ENCODE peak calls at places on chromosomes 11 and 22, in nine cellular contexts. H is AG04450, I is SK-N-SH, E is cardiac fibroblast, L is lower lobe of right lung, X is IMR-90, S is heart left ventricle, W is hepatocyte, O is HepG2. G is an unnamed sample.

GRCh38 chr22:40423246-40423753 is 52.9 kb downstream of the SGSM3 start:
- DNase-seq in H (no peak), I (no peak), E (no peak), L (peak), X (no peak), S (no peak), W (no peak), O (no peak), G (no peak)

GRCh38 chr22:40429481-40429880 is 59.1 kb downstream of the SGSM3 start:
- DNase-seq in H (no peak), I (no peak), E (no peak), L (no peak), X (no peak), S (no peak), W (no peak), O (no peak), G (no peak)

GRCh38 chr11:104572279-104572678 is 326.0 kb downstream of the CASP12 start:
- DNase-seq in H (no peak), I (no peak), E (peak), L (no peak), X (peak), S (no peak), W (no peak), O (no peak), G (no peak)

GRCh38 chr22:17489101-17489500 is 74.2 kb upstream of the SLC25A18 start:
- DNase-seq in H (no peak), I (no peak), E (no peak), L (no peak), X (no peak), S (no peak), W (no peak), O (no peak), G (no peak)

GRCh38 chr22:44151661-44152060 is 29.1 kb upstream of the PARVG start:
- DNase-seq in H (peak), I (no peak), E (peak), L (no peak), X (peak), S (no peak), W (no peak), O (no peak), G (no peak)

GRCh38 chr22:19505735-19506126 is 18.5 kb downstream of the CLDN5 start:
- DNase-seq in H (no peak), I (no peak), E (no peak), L (no peak), X (no peak), S (no peak), W (no peak), O (no peak), G (no peak)

GRCh38 chr22:37484115-37485005 is 1.8 kb downstream of the MFNG start:
- DNase-seq in H (no peak), I (no peak), E (no peak), L (peak), X (no peak), S (peak), W (no peak), O (no peak), G (no peak)

GRCh38 chr22:32204211-32204855 is 540 bp downstream of the RFPL2 start:
- DNase-seq in H (no peak), I (peak), E (no peak), L (no peak), X (no peak), S (no peak), W (peak), O (peak), G (no peak)

GRCh38 chr11:36509265-36509664 is 807 bp downstream of the TRAF6 start:
- DNase-seq in H (no peak), I (peak), E (peak), L (no peak), X (peak), S (no peak), W (peak), O (no peak), G (no peak)

GRCh38 chr11:30046211-30046945 is 29.5 kb upstream of the KCNA4 start:
- DNase-seq in H (no peak), I (peak), E (no peak), L (no peak), X (no peak), S (no peak), W (no peak), O (no peak), G (no peak)

GRCh38 chr11:102121329-102121728 is 11.1 kb downstream of the YAP1 start:
- DNase-seq in H (no peak), I (no peak), E (no peak), L (no peak), X (peak), S (no peak), W (no peak), O (no peak), G (no peak)

GRCh38 chr11:67649634-67650540 is 643 bp downstream of the ACY3 start:
- DNase-seq in H (no peak), I (no peak), E (no peak), L (no peak), X (no peak), S (no peak), W (no peak), O (no peak), G (no peak)

GRCh38 chr22:50531546-50532352 is 1.9 kb upstream of the TYMP start:
- DNase-seq in H (no peak), I (peak), E (peak), L (peak), X (peak), S (peak), W (peak), O (no peak), G (no peak)

GRCh38 chr11:124900464-124900863 is 2.8 kb upstream of the ROBO4 start:
- DNase-seq in H (peak), I (peak), E (peak), L (no peak), X (peak), S (peak), W (no peak), O (peak), G (peak)

DNA sequence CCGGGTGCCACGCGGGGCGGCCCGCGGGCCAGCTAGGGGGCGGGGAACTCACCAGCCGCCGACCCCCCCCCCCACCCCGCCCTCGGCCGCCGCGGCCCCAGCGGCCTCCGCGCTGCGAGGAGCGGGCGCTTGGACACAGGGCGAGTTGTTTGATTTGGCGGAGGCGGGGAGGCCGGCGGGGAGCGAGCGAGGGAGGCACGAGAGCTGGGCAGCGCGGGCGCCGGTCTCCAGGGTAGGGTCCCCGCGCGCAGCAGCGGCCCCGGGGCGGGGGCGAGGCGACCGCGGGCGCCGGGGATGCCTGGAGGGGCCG is 64.3 kb downstream of the NAV2 start:
- DNase-seq in H (no peak), I (peak), E (no peak), L (no peak), X (no peak), S (no peak), W (peak), O (no peak), G (no peak)
- H3K4me3 ChIP-seq in H (peak), I (no peak), E (peak), L (peak), X (peak), S (peak), W (peak), O (no peak), G (peak)

GRCh38 chr11:76810151-76810853 is 27.1 kb downstream of the TSKU start:
- DNase-seq in H (no peak), I (no peak), E (peak), L (no peak), X (no peak), S (no peak), W (no peak), O (no peak), G (no peak)
- TF ChIP-seq CTCF in H (peak), I (peak), E (peak), L (peak), X (peak), S (peak), W (peak), O (peak), G (peak)

GRCh38 chr11:96306933-96307747 is 35.9 kb downstream of the MAML2 start:
- DNase-seq in H (peak), I (peak), E (peak), L (peak), X (peak), S (peak), W (peak), O (peak), G (peak)
- H3K4me3 ChIP-seq in H (peak), I (peak), E (peak), L (peak), X (peak), S (peak), W (no peak), O (no peak), G (peak)

DNA sequence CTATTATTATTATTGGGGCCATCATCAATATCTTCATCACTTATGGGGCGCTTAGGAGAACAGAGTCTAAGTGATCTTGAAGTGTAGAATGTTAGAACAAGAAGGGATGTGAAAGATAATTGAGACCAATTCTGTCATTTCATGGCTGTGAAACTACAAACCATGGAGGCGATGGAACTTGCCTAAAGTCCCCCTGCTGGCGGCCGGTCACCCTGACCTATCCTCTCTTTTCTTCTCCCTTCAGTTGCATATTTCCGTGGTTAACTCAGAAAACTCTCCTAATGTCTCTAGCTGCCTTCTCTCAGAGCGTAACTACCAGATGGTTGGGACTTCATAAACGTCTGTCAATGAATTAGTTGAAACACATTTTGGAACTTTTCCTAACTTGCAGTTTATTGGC is 6.6 kb upstream of the OR4B1 start:
- DNase-seq in H (no peak), I (no peak), E (peak), L (no peak), X (peak), S (no peak), W (no peak), O (peak), G (no peak)
- TF ChIP-seq CTCF in H (peak), I (peak), E (peak), L (no peak), X (peak), S (no peak), W (no peak), O (no peak), G (peak)

G was measured in AG09309.